ENCODE peak calls at places on chromosomes 5 and 9, in eight cellular contexts. One of them, this sample, is unnamed.
A peak's percentile ranks its signal among the peaks of the same experiment; 100 is the strongest.

GRCh38 chr5:29113516-29113915 is 2075.1 kb upstream of the CDH9 start:
- DNase-seq in sigmoid colon: no peak
- DNase-seq in HCT116: no peak
- DNase-seq in effector memory CD4-positive, alpha-beta T cell: no peak
- DNase-seq in cardiac muscle cell: no peak
- DNase-seq in tibial nerve: no peak
- DNase-seq in neural progenitor cell: no peak
- DNase-seq in heart right ventricle: no peak
- DNase-seq in this sample: no peak

GRCh38 chr5:53871050-53871449 is 310.6 kb downstream of the NDUFS4 start:
- DNase-seq in effector memory CD4-positive, alpha-beta T cell: no peak
- DNase-seq in tibial nerve: no peak
- DNase-seq in cardiac muscle cell: no peak
- DNase-seq in HCT116: peak; percentile 3
- DNase-seq in neural progenitor cell: no peak
- DNase-seq in sigmoid colon: no peak
- DNase-seq in heart right ventricle: no peak
- DNase-seq in this sample: no peak

GRCh38 chr5:117072439-117072838 is 497.8 kb upstream of the SEMA6A start:
- DNase-seq in sigmoid colon: no peak
- DNase-seq in effector memory CD4-positive, alpha-beta T cell: no peak
- DNase-seq in heart right ventricle: no peak
- DNase-seq in HCT116: no peak
- DNase-seq in neural progenitor cell: peak; percentile 60
- DNase-seq in tibial nerve: no peak
- DNase-seq in cardiac muscle cell: no peak
- DNase-seq in this sample: no peak

GRCh38 chr9:95089916-95090791 is 227.4 kb downstream of the FANCC start:
- DNase-seq in cardiac muscle cell: no peak
- DNase-seq in heart right ventricle: peak; percentile 71
- DNase-seq in effector memory CD4-positive, alpha-beta T cell: no peak
- DNase-seq in neural progenitor cell: no peak
- DNase-seq in HCT116: no peak
- DNase-seq in tibial nerve: no peak
- DNase-seq in sigmoid colon: peak; percentile 80
- DNase-seq in this sample: no peak

GRCh38 chr5:118008779-118009178 is 979.6 kb downstream of the DTWD2 start:
- DNase-seq in sigmoid colon: no peak
- DNase-seq in neural progenitor cell: no peak
- DNase-seq in effector memory CD4-positive, alpha-beta T cell: no peak
- DNase-seq in tibial nerve: no peak
- DNase-seq in heart right ventricle: no peak
- DNase-seq in HCT116: no peak
- DNase-seq in cardiac muscle cell: no peak
- DNase-seq in this sample: no peak

GRCh38 chr5:98334946-98335345 is 438.5 kb upstream of the RGMB start:
- DNase-seq in tibial nerve: no peak
- DNase-seq in heart right ventricle: no peak
- DNase-seq in cardiac muscle cell: no peak
- DNase-seq in sigmoid colon: no peak
- DNase-seq in effector memory CD4-positive, alpha-beta T cell: no peak
- DNase-seq in HCT116: no peak
- DNase-seq in neural progenitor cell: no peak
- DNase-seq in this sample: no peak

GRCh38 chr9:77384406-77384805 is 207.1 kb downstream of the VPS13A start:
- DNase-seq in sigmoid colon: no peak
- DNase-seq in effector memory CD4-positive, alpha-beta T cell: no peak
- DNase-seq in cardiac muscle cell: no peak
- DNase-seq in neural progenitor cell: no peak
- DNase-seq in HCT116: no peak
- DNase-seq in tibial nerve: no peak
- DNase-seq in heart right ventricle: no peak
- DNase-seq in this sample: no peak

GRCh38 chr5:152673601-152674000 is 268.5 kb upstream of the NMUR2 start:
- DNase-seq in cardiac muscle cell: no peak
- DNase-seq in tibial nerve: no peak
- DNase-seq in neural progenitor cell: no peak
- DNase-seq in HCT116: no peak
- DNase-seq in sigmoid colon: no peak
- DNase-seq in effector memory CD4-positive, alpha-beta T cell: no peak
- DNase-seq in heart right ventricle: no peak
- DNase-seq in this sample: no peak

GRCh38 chr5:124157320-124157719 is 589.1 kb downstream of the ZNF608 start:
- DNase-seq in tibial nerve: no peak
- DNase-seq in HCT116: no peak
- DNase-seq in neural progenitor cell: no peak
- DNase-seq in cardiac muscle cell: no peak
- DNase-seq in effector memory CD4-positive, alpha-beta T cell: no peak
- DNase-seq in heart right ventricle: no peak
- DNase-seq in sigmoid colon: no peak
- DNase-seq in this sample: no peak

GRCh38 chr9:7536310-7536939 is 263.2 kb downstream of the DMAC1 start:
- DNase-seq in effector memory CD4-positive, alpha-beta T cell: no peak
- DNase-seq in sigmoid colon: no peak
- DNase-seq in tibial nerve: peak; percentile 71
- DNase-seq in cardiac muscle cell: peak; percentile 76
- DNase-seq in heart right ventricle: peak; percentile 16
- DNase-seq in neural progenitor cell: peak; percentile 74
- DNase-seq in HCT116: peak; percentile 18
- DNase-seq in this sample: peak; percentile 46

GRCh38 chr5:26761040-26761439 is 277.3 kb downstream of the CDH9 start:
- DNase-seq in tibial nerve: no peak
- DNase-seq in neural progenitor cell: no peak
- DNase-seq in effector memory CD4-positive, alpha-beta T cell: no peak
- DNase-seq in heart right ventricle: no peak
- DNase-seq in sigmoid colon: no peak
- DNase-seq in cardiac muscle cell: peak; percentile 13
- DNase-seq in HCT116: no peak
- DNase-seq in this sample: no peak

GRCh38 chr5:150599917-150600511 is 40.4 kb upstream of the SYNPO start:
- DNase-seq in sigmoid colon: peak; percentile 86
- DNase-seq in HCT116: no peak
- DNase-seq in effector memory CD4-positive, alpha-beta T cell: no peak
- DNase-seq in heart right ventricle: peak; percentile 89
- DNase-seq in cardiac muscle cell: no peak
- DNase-seq in tibial nerve: peak; percentile 45
- DNase-seq in neural progenitor cell: no peak
- DNase-seq in this sample: peak; percentile 83

GRCh38 chr5:164672931-164673694 is 1167.7 kb downstream of the MAT2B start:
- DNase-seq in effector memory CD4-positive, alpha-beta T cell: no peak
- DNase-seq in neural progenitor cell: no peak
- DNase-seq in sigmoid colon: no peak
- DNase-seq in cardiac muscle cell: no peak
- DNase-seq in HCT116: no peak
- DNase-seq in heart right ventricle: no peak
- DNase-seq in tibial nerve: no peak
- DNase-seq in this sample: no peak

GRCh38 chr5:92391-93220 is 638 bp downstream of the PLEKHG4B start:
- DNase-seq in effector memory CD4-positive, alpha-beta T cell: no peak
- DNase-seq in cardiac muscle cell: no peak
- DNase-seq in tibial nerve: no peak
- DNase-seq in neural progenitor cell: peak; percentile 49
- DNase-seq in sigmoid colon: no peak
- DNase-seq in heart right ventricle: no peak
- DNase-seq in HCT116: no peak
- DNase-seq in this sample: no peak

GRCh38 chr5:3599283-3600105 is 3.9 kb downstream of the IRX1 start:
- DNase-seq in sigmoid colon: no peak
- DNase-seq in cardiac muscle cell: peak; percentile 44
- DNase-seq in HCT116: no peak
- DNase-seq in heart right ventricle: no peak
- DNase-seq in neural progenitor cell: peak; percentile 79
- DNase-seq in tibial nerve: no peak
- DNase-seq in effector memory CD4-positive, alpha-beta T cell: no peak
- DNase-seq in this sample: no peak

DNA sequence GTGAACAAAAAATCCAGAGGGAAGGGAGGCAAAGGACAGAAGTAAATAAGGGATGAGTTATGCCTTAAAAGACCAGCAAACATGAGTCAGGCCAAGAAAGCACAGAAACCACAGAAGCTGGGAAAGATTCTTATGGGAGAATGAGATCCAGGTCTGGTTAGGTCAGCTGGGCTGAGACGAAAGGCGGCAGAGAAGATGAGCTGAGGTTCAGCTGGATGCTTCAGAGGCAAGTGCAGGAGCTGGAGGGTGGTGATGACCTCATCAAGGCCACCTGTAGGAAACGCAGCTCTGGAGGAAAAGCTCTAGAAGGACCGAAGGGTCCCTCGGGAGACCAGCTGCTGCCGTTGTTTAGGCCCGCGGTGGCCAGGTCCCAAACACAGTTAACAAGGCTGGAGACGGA is 152.0 kb downstream of the MYO10 start:
- DNase-seq in HCT116: no peak
- DNase-seq in neural progenitor cell: no peak
- DNase-seq in effector memory CD4-positive, alpha-beta T cell: no peak
- DNase-seq in cardiac muscle cell: no peak
- DNase-seq in tibial nerve: no peak
- DNase-seq in sigmoid colon: no peak
- DNase-seq in heart right ventricle: no peak
- DNase-seq in this sample: no peak
- H3K4me3 ChIP-seq in HCT116: no peak overlapping the region
- H3K4me3 ChIP-seq in neural progenitor cell: no peak overlapping the region
- H3K4me3 ChIP-seq in effector memory CD4-positive, alpha-beta T cell: no peak overlapping the region
- H3K4me3 ChIP-seq in cardiac muscle cell: no peak overlapping the region
- H3K4me3 ChIP-seq in tibial nerve: no peak overlapping the region
- H3K4me3 ChIP-seq in sigmoid colon: no peak overlapping the region
- H3K4me3 ChIP-seq in heart right ventricle: no peak overlapping the region
- H3K4me3 ChIP-seq in this sample: no peak overlapping the region

GRCh38 chr9:125747765-125748510 is 765 bp downstream of the PBX3 start:
- DNase-seq in tibial nerve: no peak
- DNase-seq in effector memory CD4-positive, alpha-beta T cell: peak; percentile 12
- DNase-seq in HCT116: no peak
- DNase-seq in neural progenitor cell: peak; percentile 67
- DNase-seq in sigmoid colon: peak; percentile 70
- DNase-seq in cardiac muscle cell: peak; percentile 46
- DNase-seq in heart right ventricle: peak; percentile 55
- DNase-seq in this sample: peak; percentile 73

GRCh38 chr9:125750656-125751035 is 3.5 kb downstream of the PBX3 start:
- DNase-seq in HCT116: no peak
- DNase-seq in cardiac muscle cell: peak; percentile 22
- DNase-seq in sigmoid colon: no peak
- DNase-seq in effector memory CD4-positive, alpha-beta T cell: no peak
- DNase-seq in heart right ventricle: no peak
- DNase-seq in tibial nerve: no peak
- DNase-seq in neural progenitor cell: peak; percentile 81
- DNase-seq in this sample: no peak

GRCh38 chr9:125749951-125750655 is 2.9 kb downstream of the PBX3 start:
- DNase-seq in tibial nerve: no peak
- DNase-seq in neural progenitor cell: no peak
- DNase-seq in effector memory CD4-positive, alpha-beta T cell: no peak
- DNase-seq in heart right ventricle: no peak
- DNase-seq in sigmoid colon: no peak
- DNase-seq in HCT116: no peak
- DNase-seq in cardiac muscle cell: no peak
- DNase-seq in this sample: no peak

GRCh38 chr9:125748511-125749099 is 1.4 kb downstream of the PBX3 start:
- DNase-seq in tibial nerve: no peak
- DNase-seq in cardiac muscle cell: peak; percentile 32
- DNase-seq in effector memory CD4-positive, alpha-beta T cell: no peak
- DNase-seq in heart right ventricle: peak; percentile 13
- DNase-seq in neural progenitor cell: peak; percentile 83
- DNase-seq in HCT116: no peak
- DNase-seq in sigmoid colon: no peak
- DNase-seq in this sample: no peak

DNA sequence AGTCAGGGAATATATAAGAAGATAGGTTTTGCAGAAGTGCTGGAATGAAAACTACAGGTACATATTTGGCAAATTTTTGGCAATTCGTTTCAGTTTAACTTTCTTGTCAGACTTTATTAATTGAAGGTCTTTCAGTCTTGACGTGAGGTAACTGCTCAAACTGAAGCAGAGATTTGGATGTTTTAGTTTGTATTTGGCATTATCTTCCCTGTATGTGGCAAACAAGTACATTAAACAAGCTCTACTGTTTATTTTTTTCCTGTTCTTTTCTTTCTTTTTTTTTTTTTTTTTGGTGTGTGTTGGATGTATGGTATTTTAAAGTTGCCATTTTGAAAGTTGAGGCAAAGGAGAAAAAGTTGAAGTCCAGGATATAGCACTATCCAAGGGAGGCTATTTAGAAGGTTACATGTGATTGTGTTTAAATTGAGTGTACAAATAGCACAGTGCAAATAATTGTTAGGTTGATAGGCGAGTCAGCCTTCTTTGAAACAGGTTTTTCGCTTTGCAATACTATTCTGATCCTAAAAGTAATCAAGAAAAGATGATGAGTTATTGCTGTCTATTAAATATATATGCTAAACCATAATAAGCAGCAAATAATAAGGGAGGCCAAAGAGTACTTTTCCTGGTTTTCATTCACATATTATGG is 2.2 kb downstream of the PBX3 start:
- DNase-seq in heart right ventricle: no peak
- DNase-seq in sigmoid colon: no peak
- DNase-seq in neural progenitor cell: no peak
- DNase-seq in tibial nerve: no peak
- DNase-seq in HCT116: no peak
- DNase-seq in cardiac muscle cell: no peak
- DNase-seq in effector memory CD4-positive, alpha-beta T cell: no peak
- DNase-seq in this sample: no peak
- H3K4me1 ChIP-seq in heart right ventricle: peaks cover 45% of the 10 kb centered on the region
- H3K4me1 ChIP-seq in sigmoid colon: no peaks in the 10 kb centered on the region
- H3K4me1 ChIP-seq in neural progenitor cell: peaks cover 55% of the 10 kb centered on the region
- H3K4me1 ChIP-seq in tibial nerve: peaks cover 52% of the 10 kb centered on the region
- H3K4me1 ChIP-seq in HCT116: peaks cover 30% of the 10 kb centered on the region
- H3K4me1 ChIP-seq in cardiac muscle cell: peaks cover 41% of the 10 kb centered on the region
- H3K4me1 ChIP-seq in effector memory CD4-positive, alpha-beta T cell: peaks cover 4% of the 10 kb centered on the region
- H3K4me1 ChIP-seq in this sample: peaks cover 49% of the 10 kb centered on the region

DNA sequence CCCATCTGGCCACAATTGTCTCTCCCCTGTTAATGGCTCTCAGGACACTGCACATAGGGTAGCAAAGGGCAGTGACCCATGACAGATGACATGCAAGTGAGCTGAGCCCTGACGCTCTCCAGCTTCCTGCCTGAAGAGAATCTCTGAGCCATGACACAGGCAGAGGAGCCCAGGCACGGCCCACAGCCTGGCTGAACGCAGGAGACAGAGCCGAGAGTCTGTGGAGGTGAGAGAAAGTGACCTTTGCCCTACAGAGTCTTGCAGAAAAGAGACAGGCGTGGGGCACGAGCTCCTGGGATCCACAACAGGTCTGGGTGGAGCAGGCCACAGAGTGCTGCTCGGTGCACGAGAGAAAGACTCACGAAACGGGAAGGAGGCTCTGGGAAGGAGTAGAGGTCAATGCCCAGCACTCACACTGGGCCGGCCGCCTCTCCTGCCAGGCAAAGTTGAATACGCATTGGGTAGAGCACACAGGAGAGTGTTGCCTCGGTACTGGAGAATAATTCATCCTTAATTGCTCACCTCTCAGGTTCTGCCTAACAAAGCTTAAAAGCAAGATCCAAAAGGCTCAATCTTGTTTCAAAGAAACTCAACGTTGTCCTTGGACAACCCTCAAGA is 90.3 kb downstream of the MRPL36 start:
- DNase-seq in cardiac muscle cell: peak; percentile 36
- DNase-seq in effector memory CD4-positive, alpha-beta T cell: no peak
- DNase-seq in sigmoid colon: no peak
- DNase-seq in heart right ventricle: no peak
- DNase-seq in tibial nerve: no peak
- DNase-seq in HCT116: no peak
- DNase-seq in neural progenitor cell: peak; percentile 28
- DNase-seq in this sample: no peak
- H3K4me3 ChIP-seq in cardiac muscle cell: no peak overlapping the region
- H3K4me3 ChIP-seq in effector memory CD4-positive, alpha-beta T cell: no peak overlapping the region
- H3K4me3 ChIP-seq in sigmoid colon: no peak overlapping the region
- H3K4me3 ChIP-seq in heart right ventricle: no peak overlapping the region
- H3K4me3 ChIP-seq in tibial nerve: no peak overlapping the region
- H3K4me3 ChIP-seq in HCT116: no peak overlapping the region
- H3K4me3 ChIP-seq in neural progenitor cell: peak overlapping the region; percentile 35
- H3K4me3 ChIP-seq in this sample: no peak overlapping the region

GRCh38 chr9:114382951-114383865 is 4.6 kb downstream of the AKNA start:
- DNase-seq in cardiac muscle cell: peak; percentile 67
- DNase-seq in heart right ventricle: peak; percentile 37
- DNase-seq in sigmoid colon: peak; percentile 83
- DNase-seq in tibial nerve: no peak
- DNase-seq in effector memory CD4-positive, alpha-beta T cell: peak; percentile 77
- DNase-seq in neural progenitor cell: peak; percentile 59
- DNase-seq in HCT116: no peak
- DNase-seq in this sample: no peak
- H3K4me1 ChIP-seq in cardiac muscle cell: peaks cover 43% of the 10 kb centered on the region
- H3K4me1 ChIP-seq in heart right ventricle: peaks cover 60% of the 10 kb centered on the region
- H3K4me1 ChIP-seq in sigmoid colon: no peaks in the 10 kb centered on the region
- H3K4me1 ChIP-seq in tibial nerve: peaks cover 66% of the 10 kb centered on the region
- H3K4me1 ChIP-seq in effector memory CD4-positive, alpha-beta T cell: peaks cover 81% of the 10 kb centered on the region
- H3K4me1 ChIP-seq in neural progenitor cell: peaks cover 43% of the 10 kb centered on the region
- H3K4me1 ChIP-seq in HCT116: peaks cover 18% of the 10 kb centered on the region
- H3K4me1 ChIP-seq in this sample: peaks cover 79% of the 10 kb centered on the region

This sample was measured in lower lobe of right lung.